ENCODE peak calls at places on chromosomes 7 and 10, in six cellular contexts. One of them, this sample, is unnamed.
A peak's percentile ranks its signal among the peaks of the same experiment; 100 is the strongest.

GRCh38 chr7:148318838-148319237 is 271.7 kb upstream of the C7orf33 start:
- DNase-seq in K562: no peak
- DNase-seq in GM12891: no peak
- DNase-seq in HepG2: no peak
- DNase-seq in GM12878: no peak
- DNase-seq in H1: no peak
- DNase-seq in this sample: no peak

GRCh38 chr7:70092314-70093303 is 494.3 kb downstream of the AUTS2 start:
- DNase-seq in GM12891: no peak
- DNase-seq in HepG2: no peak
- DNase-seq in H1: no peak
- DNase-seq in K562: no peak
- DNase-seq in GM12878: no peak
- DNase-seq in this sample: no peak

GRCh38 chr10:2106641-2107040 is 369.3 kb upstream of the ADARB2 start:
- DNase-seq in GM12891: no peak
- DNase-seq in HepG2: no peak
- DNase-seq in K562: no peak
- DNase-seq in GM12878: no peak
- DNase-seq in H1: no peak
- DNase-seq in this sample: no peak

GRCh38 chr7:85489498-85489897 is 302.6 kb upstream of the SEMA3D start:
- DNase-seq in HepG2: no peak
- DNase-seq in GM12891: no peak
- DNase-seq in GM12878: no peak
- DNase-seq in H1: no peak
- DNase-seq in K562: no peak
- DNase-seq in this sample: no peak

GRCh38 chr7:99392659-99393362 is 15.6 kb downstream of the PDAP1 start:
- DNase-seq in H1: peak; percentile 91
- DNase-seq in HepG2: no peak
- DNase-seq in GM12878: no peak
- DNase-seq in GM12891: peak; percentile 74
- DNase-seq in K562: peak; percentile 77
- DNase-seq in this sample: no peak

GRCh38 chr10:120917521-120918250 is 66.5 kb downstream of the WDR11 start:
- DNase-seq in GM12891: no peak
- DNase-seq in K562: no peak
- DNase-seq in H1: no peak
- DNase-seq in HepG2: no peak
- DNase-seq in GM12878: no peak
- DNase-seq in this sample: no peak

GRCh38 chr7:128833148-128833938 is 3.1 kb downstream of the FLNC start:
- DNase-seq in K562: peak; percentile 89
- DNase-seq in GM12891: no peak
- DNase-seq in HepG2: no peak
- DNase-seq in GM12878: no peak
- DNase-seq in H1: peak; percentile 66
- DNase-seq in this sample: peak; percentile 29

GRCh38 chr10:70255329-70256299 is 22.4 kb upstream of the PPA1 start:
- DNase-seq in GM12878: no peak
- DNase-seq in HepG2: peak; percentile 82
- DNase-seq in GM12891: no peak
- DNase-seq in H1: no peak
- DNase-seq in K562: no peak
- DNase-seq in this sample: no peak

GRCh38 chr7:103432713-103433112 is 13.3 kb downstream of the SLC26A5 start:
- DNase-seq in HepG2: no peak
- DNase-seq in GM12878: peak; percentile 12
- DNase-seq in GM12891: no peak
- DNase-seq in H1: no peak
- DNase-seq in K562: no peak
- DNase-seq in this sample: no peak

GRCh38 chr7:73907554-73908122 is 46.7 kb downstream of the TMEM270 start:
- DNase-seq in HepG2: no peak
- DNase-seq in K562: no peak
- DNase-seq in GM12891: no peak
- DNase-seq in H1: no peak
- DNase-seq in GM12878: no peak
- DNase-seq in this sample: no peak

GRCh38 chr7:117008849-117009531 is 55.7 kb downstream of the ST7 start:
- DNase-seq in K562: no peak
- DNase-seq in H1: no peak
- DNase-seq in HepG2: no peak
- DNase-seq in GM12878: no peak
- DNase-seq in GM12891: no peak
- DNase-seq in this sample: no peak

GRCh38 chr10:17227367-17228080 is 517 bp upstream of the VIM start:
- DNase-seq in H1: no peak
- DNase-seq in K562: no peak
- DNase-seq in GM12891: no peak
- DNase-seq in HepG2: no peak
- DNase-seq in GM12878: peak; percentile 63
- DNase-seq in this sample: peak; percentile 31

GRCh38 chr7:8481752-8482446 is 48.5 kb downstream of the NXPH1 start:
- DNase-seq in H1: no peak
- DNase-seq in GM12891: no peak
- DNase-seq in HepG2: no peak
- DNase-seq in GM12878: no peak
- DNase-seq in K562: no peak
- DNase-seq in this sample: no peak

GRCh38 chr10:73251683-73252444 is 580 bp downstream of the MRPS16 start:
- DNase-seq in H1: no peak
- DNase-seq in HepG2: peak; percentile 69
- DNase-seq in K562: peak; percentile 58
- DNase-seq in GM12891: no peak
- DNase-seq in GM12878: no peak
- DNase-seq in this sample: no peak

GRCh38 chr10:48502791-48503190 is 102.1 kb downstream of the ARHGAP22 start:
- DNase-seq in HepG2: no peak
- DNase-seq in GM12878: no peak
- DNase-seq in H1: peak; percentile 33
- DNase-seq in K562: no peak
- DNase-seq in GM12891: no peak
- DNase-seq in this sample: no peak

GRCh38 chr7:37225255-37226012 is 223.2 kb downstream of the ELMO1 start:
- DNase-seq in K562: no peak
- DNase-seq in GM12891: no peak
- DNase-seq in GM12878: no peak
- DNase-seq in H1: no peak
- DNase-seq in HepG2: no peak
- DNase-seq in this sample: no peak

GRCh38 chr7:159032310-159032709 is 112.4 kb downstream of the VIPR2 start:
- DNase-seq in K562: no peak
- DNase-seq in GM12891: no peak
- DNase-seq in H1: peak; percentile 43
- DNase-seq in GM12878: no peak
- DNase-seq in HepG2: no peak
- DNase-seq in this sample: no peak

GRCh38 chr7:2032030-2032875 is 200.5 kb downstream of the MAD1L1 start:
- DNase-seq in H1: no peak
- DNase-seq in HepG2: no peak
- DNase-seq in GM12891: no peak
- DNase-seq in GM12878: no peak
- DNase-seq in K562: no peak
- DNase-seq in this sample: no peak

GRCh38 chr10:106467506-106467905 is 697.0 kb downstream of the SORCS1 start:
- DNase-seq in HepG2: no peak
- DNase-seq in H1: no peak
- DNase-seq in GM12891: no peak
- DNase-seq in GM12878: no peak
- DNase-seq in K562: no peak
- DNase-seq in this sample: no peak

GRCh38 chr7:55509322-55509721 is 63.0 kb downstream of the VOPP1 start:
- DNase-seq in GM12891: no peak
- DNase-seq in H1: no peak
- DNase-seq in HepG2: no peak
- DNase-seq in GM12878: no peak
- DNase-seq in K562: no peak
- DNase-seq in this sample: no peak

GRCh38 chr10:14688606-14689005 is 86.1 kb downstream of the FAM107B start:
- DNase-seq in K562: no peak
- DNase-seq in GM12891: no peak
- DNase-seq in HepG2: no peak
- DNase-seq in H1: no peak
- DNase-seq in GM12878: no peak
- DNase-seq in this sample: no peak

GRCh38 chr7:141738592-141739013 is 445 bp downstream of the SSBP1 start:
- DNase-seq in GM12878: no peak
- DNase-seq in HepG2: no peak
- DNase-seq in GM12891: no peak
- DNase-seq in K562: no peak
- DNase-seq in H1: no peak
- DNase-seq in this sample: no peak

GRCh38 chr7:141742229-141742628 is 4.1 kb downstream of the SSBP1 start:
- DNase-seq in GM12878: no peak
- DNase-seq in H1: no peak
- DNase-seq in HepG2: no peak
- DNase-seq in K562: no peak
- DNase-seq in GM12891: no peak
- DNase-seq in this sample: no peak

GRCh38 chr7:141737836-141738591 is at the start of gene SSBP1:
- DNase-seq in GM12878: peak; percentile 92
- DNase-seq in K562: peak; percentile 92
- DNase-seq in H1: peak; percentile 89
- DNase-seq in GM12891: peak; percentile 63
- DNase-seq in HepG2: peak; percentile 94
- DNase-seq in this sample: peak; percentile 51

GRCh38 chr7:141739250-141739649 is 1.1 kb downstream of the SSBP1 start:
- DNase-seq in H1: no peak
- DNase-seq in K562: no peak
- DNase-seq in GM12891: no peak
- DNase-seq in GM12878: no peak
- DNase-seq in HepG2: no peak
- DNase-seq in this sample: no peak

DNA sequence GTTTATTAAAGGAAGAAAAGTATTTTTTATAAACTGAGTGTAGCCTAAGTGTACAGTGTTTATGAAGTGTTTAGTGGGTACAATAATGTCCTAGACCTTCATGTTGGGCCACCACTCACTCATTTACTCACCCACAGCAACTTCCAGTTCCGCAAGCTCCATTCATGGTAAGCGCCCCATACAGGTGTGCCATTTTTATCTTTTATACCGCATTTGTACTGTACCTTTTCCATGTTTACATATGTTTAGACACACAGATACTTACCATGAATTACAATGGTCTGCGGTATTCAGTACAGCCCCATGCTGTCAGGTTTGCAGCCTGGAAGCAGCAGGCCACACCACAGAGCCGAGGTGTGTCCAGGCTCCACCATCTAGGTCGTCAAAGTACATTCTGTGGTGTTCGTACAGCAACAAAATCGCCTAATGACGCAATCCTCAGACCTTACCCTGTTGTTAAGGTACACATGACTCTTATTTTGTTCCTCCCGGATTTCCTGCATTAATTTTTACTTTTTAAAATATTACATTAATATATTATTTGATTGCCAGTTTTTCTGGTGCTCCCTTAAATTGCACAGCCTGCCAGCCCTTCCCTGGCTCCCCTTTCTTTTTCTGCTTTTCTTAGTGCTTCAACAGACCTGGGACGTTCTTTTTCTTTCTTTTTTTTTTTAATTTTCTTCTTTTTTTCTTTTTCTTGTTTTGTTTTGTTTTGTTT is 881 bp upstream of the SSBP1 start:
- DNase-seq in GM12878: no peak
- DNase-seq in H1: no peak
- DNase-seq in HepG2: peak; percentile 25
- DNase-seq in K562: peak; percentile 57
- DNase-seq in GM12891: no peak
- DNase-seq in this sample: no peak
- TF ChIP-seq POLR2A in GM12878: no peak
- TF ChIP-seq POLR2A in H1: no peak
- TF ChIP-seq POLR2A in HepG2: no peak
- TF ChIP-seq POLR2A in K562: no peak
- TF ChIP-seq POLR2A in GM12891: no peak
- TF ChIP-seq POLR2A in this sample: no peak

DNA sequence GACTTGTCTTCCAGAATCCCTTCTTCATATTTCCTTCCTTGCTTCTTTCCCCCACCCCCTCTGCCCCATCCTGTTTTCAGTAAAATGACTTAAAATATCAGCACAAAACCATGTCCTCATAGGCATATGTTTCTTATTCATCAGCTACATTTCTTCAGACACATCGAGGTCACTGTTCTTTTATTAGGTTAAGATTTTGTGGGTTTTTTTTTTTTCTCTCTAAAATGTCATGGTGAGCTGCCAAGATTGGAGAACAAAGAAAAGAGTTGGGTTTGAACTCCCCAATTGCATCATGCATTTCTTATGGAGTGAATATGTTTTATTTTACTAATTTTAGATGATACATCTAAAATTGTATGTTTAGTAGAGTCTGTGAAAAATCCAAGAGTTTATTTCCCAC is 35.8 kb downstream of the LAMB4 start:
- DNase-seq in GM12878: no peak
- DNase-seq in H1: no peak
- DNase-seq in GM12891: no peak
- DNase-seq in K562: no peak
- DNase-seq in HepG2: no peak
- DNase-seq in this sample: no peak
- TF ChIP-seq TAF1 in GM12878: no peak
- TF ChIP-seq TAF1 in H1: no peak
- TF ChIP-seq TAF1 in GM12891: no peak
- TF ChIP-seq TAF1 in K562: no peak
- TF ChIP-seq TAF1 in HepG2: no peak
- TF ChIP-seq TAF1 in this sample: no peak

DNA sequence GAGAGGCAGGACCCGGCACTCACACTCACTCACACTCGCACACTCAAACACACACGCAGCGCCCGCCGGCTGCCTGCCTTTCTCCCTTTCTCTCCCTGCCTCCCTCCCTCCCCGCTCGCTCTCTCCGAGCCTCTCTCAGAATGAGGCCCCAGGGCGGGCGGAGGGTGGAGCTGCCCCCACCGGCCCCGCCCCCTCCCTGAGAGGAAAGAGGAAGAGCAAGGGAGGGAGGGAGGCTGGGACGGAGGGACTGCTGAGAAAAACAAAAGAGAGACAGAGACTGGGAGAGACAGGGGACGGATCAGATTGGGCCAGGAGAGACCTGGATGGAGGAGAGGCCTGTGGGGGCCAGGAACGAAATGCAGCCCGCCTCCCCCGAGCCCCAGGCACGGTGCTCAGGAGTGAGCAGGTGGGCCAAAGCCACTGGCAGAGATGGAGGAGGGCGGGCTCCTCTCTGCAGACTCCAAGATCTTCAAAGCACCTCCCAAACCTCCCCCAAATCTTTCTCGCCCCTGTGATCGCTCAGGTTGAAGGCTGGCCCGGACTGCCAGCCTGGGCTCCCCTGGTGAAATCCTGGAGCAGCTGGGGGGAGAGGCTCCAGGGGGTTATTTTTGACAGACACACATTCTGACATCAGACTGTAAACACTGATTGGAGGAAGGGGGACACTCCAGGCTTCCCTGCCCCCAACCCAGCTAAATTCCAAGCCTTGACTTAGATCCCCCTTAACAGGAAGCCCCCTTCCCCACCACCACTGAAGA is 5.1 kb downstream of the LDB1 start:
- DNase-seq in GM12891: peak; percentile 84
- DNase-seq in H1: peak; percentile 85
- DNase-seq in HepG2: peak; percentile 79
- DNase-seq in K562: peak; percentile 79
- DNase-seq in GM12878: no peak
- DNase-seq in this sample: peak; percentile 76
- TF ChIP-seq POLR2A in GM12891: peak; percentile 83
- TF ChIP-seq POLR2A in H1: peak; percentile 78
- TF ChIP-seq POLR2A in HepG2: peak; percentile 67
- TF ChIP-seq POLR2A in K562: peak; percentile 75
- TF ChIP-seq POLR2A in GM12878: peak; percentile 92
- TF ChIP-seq POLR2A in this sample: peak; percentile 87

GRCh38 chr7:51346136-51346535 is 29.5 kb upstream of the COBL start:
- DNase-seq in GM12878: no peak
- DNase-seq in GM12891: no peak
- DNase-seq in K562: no peak
- DNase-seq in H1: no peak
- DNase-seq in HepG2: no peak
- DNase-seq in this sample: no peak
- TF ChIP-seq TAF1 in GM12878: no peak
- TF ChIP-seq TAF1 in GM12891: no peak
- TF ChIP-seq TAF1 in K562: no peak
- TF ChIP-seq TAF1 in H1: no peak
- TF ChIP-seq TAF1 in HepG2: no peak
- TF ChIP-seq TAF1 in this sample: no peak